ENCODE peak calls at places on chromosomes 5 and 9, in five cellular contexts. X is PC-3, E is AG10803, H is heart left ventricle, W is prostate gland. V is an unnamed sample.
A peak's percentile ranks its signal among the peaks of the same experiment; 100 is the strongest.

GRCh38 chr5:58629190-58630159 is 46.6 kb downstream of the RAB3C start:
- DNase-seq in E (no peak), X (no peak), H (no peak), W (no peak), V (no peak)

GRCh38 chr5:126741361-126741760 is 35.6 kb upstream of the LMNB1 start:
- DNase-seq in E (no peak), W (no peak), H (no peak), X (no peak), V (no peak)

GRCh38 chr9:127828262-127829031 is 25.8 kb downstream of the FPGS start:
- DNase-seq in W (peak; percentile 53), E (peak; percentile 64), X (peak; percentile 36), H (peak; percentile 95), V (no peak)

GRCh38 chr9:80707120-80707519 is 982.2 kb downstream of the TLE1 start:
- DNase-seq in X (peak; percentile 63), W (no peak), E (no peak), H (no peak), V (no peak)

GRCh38 chr5:122997294-122997693 is 39.2 kb downstream of the PPIC start:
- DNase-seq in E (no peak), H (no peak), X (no peak), W (no peak), V (no peak)

GRCh38 chr9:37908698-37909186 is 4.8 kb upstream of the SLC25A51 start:
- DNase-seq in E (peak; percentile 90), X (peak; percentile 76), H (no peak), W (no peak), V (no peak)

GRCh38 chr9:35690447-35691324 is 961 bp upstream of the TPM2 start:
- DNase-seq in H (peak; percentile 89), X (peak; percentile 20), E (peak; percentile 85), W (peak; percentile 58), V (peak; percentile 77)

GRCh38 chr5:51380603-51381207 is 2.5 kb upstream of the ISL1 start:
- DNase-seq in W (no peak), E (no peak), X (peak; percentile 65), H (no peak), V (peak; percentile 57)

GRCh38 chr5:36877667-36878420 is 1.3 kb downstream of the NIPBL start:
- DNase-seq in E (no peak), H (no peak), X (peak; percentile 55), W (no peak), V (peak; percentile 64)

GRCh38 chr5:61677220-61677619 is 345.2 kb downstream of the ZSWIM6 start:
- DNase-seq in H (no peak), W (no peak), E (no peak), X (no peak), V (no peak)

GRCh38 chr5:154972476-154973080 is 31.7 kb downstream of the MRPL22 start:
- DNase-seq in X (peak; percentile 56), W (no peak), H (peak; percentile 28), E (peak; percentile 40), V (no peak)

GRCh38 chr5:5373351-5374033 is 49.0 kb upstream of the ICE1 start:
- DNase-seq in W (no peak), X (no peak), H (peak; percentile 47), E (peak; percentile 89), V (no peak)

GRCh38 chr5:37532976-37533740 is 154.0 kb downstream of the WDR70 start:
- DNase-seq in E (no peak), W (no peak), H (no peak), X (peak; percentile 13), V (no peak)

GRCh38 chr5:101390317-101390908 is 487.3 kb upstream of the ST8SIA4 start:
- DNase-seq in X (peak; percentile 71), W (no peak), E (peak; percentile 46), H (no peak), V (peak; percentile 2)

GRCh38 chr5:57243286-57244137 is 69.7 kb downstream of the GPBP1 start:
- DNase-seq in X (no peak), H (no peak), W (no peak), E (no peak), V (peak; percentile 28)

GRCh38 chr5:118405650-118406061 is 582.7 kb downstream of the DTWD2 start:
- DNase-seq in X (no peak), H (peak; percentile 57), E (no peak), W (no peak), V (no peak)

GRCh38 chr9:91680129-91680528 is 256.5 kb upstream of the NFIL3 start:
- DNase-seq in X (peak; percentile 22), H (no peak), W (no peak), E (no peak), V (no peak)

GRCh38 chr9:126108240-126108639 is 218.4 kb upstream of the MVB12B start:
- DNase-seq in X (no peak), E (no peak), W (no peak), H (no peak), V (no peak)

GRCh38 chr9:127539259-127539981 is 72.7 kb upstream of the STXBP1 start:
- DNase-seq in X (no peak), H (no peak), E (no peak), W (no peak), V (no peak)

GRCh38 chr9:81597749-81598497 is 91.4 kb downstream of the TLE1 start:
- DNase-seq in W (no peak), X (no peak), H (no peak), E (no peak), V (no peak)

GRCh38 chr5:11384441-11385250 is 519.6 kb downstream of the CTNND2 start:
- DNase-seq in W (peak; percentile 60), H (no peak), E (no peak), X (peak; percentile 46), V (peak; percentile 12)

GRCh38 chr5:146137967-146138403 is 32.6 kb upstream of the PLAC8L1 start:
- DNase-seq in X (peak; percentile 48), E (no peak), W (no peak), H (no peak), V (no peak)
- TF ChIP-seq CTCF in X (no peak), E (no peak), W (no peak), H (no peak), V (no peak)

DNA sequence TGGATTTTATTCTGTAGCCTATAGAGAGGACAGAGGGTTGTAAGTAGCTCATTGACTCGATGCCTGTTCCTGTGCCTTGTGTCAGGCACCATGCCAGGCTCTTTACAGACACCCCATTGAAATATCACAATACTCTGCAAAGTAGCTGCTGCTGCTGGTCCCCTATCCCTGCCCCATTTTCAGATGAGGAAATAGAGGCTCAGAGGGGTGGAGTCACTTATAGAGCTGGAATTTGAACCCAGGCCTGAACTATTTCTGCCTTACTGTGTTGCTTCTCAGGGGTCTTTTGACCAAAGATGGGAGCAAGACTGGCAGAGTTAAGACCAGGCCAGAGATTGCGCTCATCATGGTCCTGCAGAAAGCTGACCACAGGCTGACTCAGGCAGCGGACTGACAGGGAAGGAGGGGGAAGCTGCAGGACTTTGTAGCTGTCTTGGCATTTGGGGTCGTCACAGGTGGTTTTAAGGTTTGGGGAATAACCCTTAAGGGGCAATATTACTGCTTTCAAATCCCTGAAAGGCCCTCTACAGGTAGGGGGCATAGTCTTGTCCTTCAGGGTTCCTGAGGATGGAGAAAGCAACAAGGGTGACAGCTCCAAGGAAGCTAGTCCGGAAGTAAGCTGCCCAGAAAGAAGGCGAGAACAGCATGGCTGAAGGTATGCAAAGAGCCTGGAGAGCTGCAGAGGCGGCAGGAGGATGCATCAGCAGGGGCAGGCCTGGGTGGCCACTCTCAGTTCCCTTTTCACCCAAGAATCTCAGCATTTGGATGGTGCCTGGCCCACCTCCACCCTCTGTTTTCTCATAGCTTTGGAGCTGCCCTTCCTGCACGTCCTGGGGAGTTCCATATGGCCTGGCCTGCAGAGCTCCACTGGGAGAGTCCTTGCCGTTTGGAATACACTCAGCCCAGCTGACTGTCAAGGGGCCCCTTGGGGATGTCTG is 18.3 kb upstream of the NDST1 start:
- DNase-seq in X (no peak), H (peak; percentile 64), W (no peak), E (peak; percentile 36), V (peak; percentile 86)
- TF ChIP-seq CTCF in X (no peak), H (no peak), W (no peak), E (no peak), V (no peak)

GRCh38 chr9:4548796-4549725 is 58.8 kb downstream of the SLC1A1 start:
- DNase-seq in X (peak; percentile 45), H (peak; percentile 44), W (no peak), E (peak; percentile 11), V (peak; percentile 23)
- TF ChIP-seq CTCF in X (peak; percentile 65), H (peak; percentile 39), W (no peak), E (peak; percentile 49), V (no peak)

GRCh38 chr5:180291943-180292831 is at the start of gene MAPK9:
- DNase-seq in H (peak; percentile 92), W (peak; percentile 74), X (peak; percentile 79), E (peak; percentile 70), V (peak; percentile 98)
- TF ChIP-seq CTCF in H (no peak), W (no peak), X (no peak), E (no peak), V (no peak)

GRCh38 chr9:117116084-117116483 is 298.8 kb downstream of the ASTN2 start:
- DNase-seq in X (no peak), W (no peak), E (no peak), H (no peak), V (peak; percentile 9)

GRCh38 chr9:117120061-117120460 is 294.8 kb downstream of the ASTN2 start:
- DNase-seq in E (no peak), W (no peak), H (no peak), X (peak; percentile 3), V (no peak)

DNA sequence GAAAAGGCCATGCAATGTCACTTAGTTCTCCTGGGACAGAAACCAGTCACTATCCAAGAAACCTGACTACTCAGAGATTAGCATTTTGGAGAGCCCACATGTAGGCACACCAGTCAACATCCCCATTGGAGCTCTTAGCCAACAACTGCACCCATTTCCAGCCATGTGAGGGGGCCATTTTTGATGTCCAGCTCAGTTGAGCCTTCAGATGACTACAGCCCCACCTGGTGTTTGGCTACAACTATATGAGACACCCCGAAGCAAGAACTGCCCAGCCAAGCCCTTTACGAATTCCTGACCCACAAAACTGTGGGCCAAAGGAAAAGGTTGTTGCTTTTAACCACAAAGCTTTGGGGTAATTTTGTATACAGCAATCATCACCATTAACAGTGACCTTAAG is 300.1 kb downstream of the ASTN2 start:
- DNase-seq in E (no peak), W (no peak), X (no peak), H (no peak), V (no peak)
- TF ChIP-seq CTCF in E (no peak), W (no peak), X (no peak), H (no peak), V (no peak)

GRCh38 chr5:148120317-148120716 is 48.0 kb upstream of the SPINK14 start:
- DNase-seq in X (peak; percentile 50), E (no peak), H (no peak), W (no peak), V (no peak)

GRCh38 chr5:148125641-148126040 is 42.7 kb upstream of the SPINK14 start:
- DNase-seq in H (no peak), W (no peak), E (no peak), X (peak; percentile 60), V (no peak)
- TF ChIP-seq CTCF in H (no peak), W (no peak), E (no peak), X (peak; percentile 66), V (no peak)

GRCh38 chr5:1202026-1202797 is 817 bp downstream of the SLC6A19 start:
- DNase-seq in E (no peak), W (no peak), H (no peak), X (no peak), V (no peak)
- TF ChIP-seq CTCF in E (no peak), W (no peak), H (no peak), X (no peak), V (no peak)

DNA sequence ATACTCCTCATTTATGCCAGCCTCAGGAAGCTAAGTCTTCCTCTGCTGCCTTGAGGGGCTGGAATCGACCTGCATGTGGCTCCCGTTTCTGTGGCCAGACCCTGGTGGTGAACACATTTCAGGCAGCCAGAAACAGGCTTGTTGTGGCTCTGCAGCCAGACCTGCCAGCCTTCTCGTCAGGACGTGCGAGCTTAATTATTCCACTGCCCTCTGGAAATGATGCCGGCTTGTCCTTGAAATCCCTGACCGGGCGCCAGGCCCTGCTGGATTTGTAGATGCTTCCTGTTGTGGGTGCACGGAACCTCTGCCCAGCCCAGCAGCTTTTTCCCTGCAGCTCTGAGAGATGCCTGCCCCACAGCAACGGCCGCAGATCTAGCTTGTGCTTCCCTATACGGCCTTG is 41.6 kb downstream of the PDZD2 start:
- DNase-seq in W (no peak), X (no peak), E (no peak), H (peak; percentile 88), V (no peak)
- TF ChIP-seq CTCF in W (no peak), X (no peak), E (no peak), H (no peak), V (no peak)

V was measured in GM20000.